ENCODE peak calls at places on chromosome 17, in seven cellular contexts. One of them, this sample, is unnamed.

GRCh38 chr17:74923538-74924249 is 379 bp upstream of the OTOP2 start:
- DNase-seq in posterior cingulate gyrus: peak
- DNase-seq in neural crest cell: peak
- DNase-seq in dermis microvascular lymphatic vessel endothelial cell: peak
- DNase-seq in substantia nigra: no peak
- DNase-seq in hippocampal formation: peak
- DNase-seq in stimulated activated effector memory CD8-positive, alpha-beta T cell treated with anti-CD3 and anti-CD28 coated beads, Interleukin-12 subunit alpha, Interleukin-12 subunit beta, amount 100 ng/mL, for 72 hours: peak
- DNase-seq in this sample: peak

GRCh38 chr17:72123496-72123963 is 2.7 kb downstream of the SOX9 start:
- DNase-seq in hippocampal formation: peak
- DNase-seq in dermis microvascular lymphatic vessel endothelial cell: no peak
- DNase-seq in substantia nigra: no peak
- DNase-seq in posterior cingulate gyrus: no peak
- DNase-seq in neural crest cell: no peak
- DNase-seq in stimulated activated effector memory CD8-positive, alpha-beta T cell treated with anti-CD3 and anti-CD28 coated beads, Interleukin-12 subunit alpha, Interleukin-12 subunit beta, amount 100 ng/mL, for 72 hours: no peak
- DNase-seq in this sample: no peak

GRCh38 chr17:79888009-79888540 is 48.8 kb upstream of the CBX4 start:
- DNase-seq in substantia nigra: no peak
- DNase-seq in hippocampal formation: no peak
- DNase-seq in stimulated activated effector memory CD8-positive, alpha-beta T cell treated with anti-CD3 and anti-CD28 coated beads, Interleukin-12 subunit alpha, Interleukin-12 subunit beta, amount 100 ng/mL, for 72 hours: no peak
- DNase-seq in neural crest cell: no peak
- DNase-seq in dermis microvascular lymphatic vessel endothelial cell: no peak
- DNase-seq in posterior cingulate gyrus: no peak
- DNase-seq in this sample: no peak

GRCh38 chr17:65459667-65460415 is 101.6 kb downstream of the AXIN2 start:
- DNase-seq in dermis microvascular lymphatic vessel endothelial cell: no peak
- DNase-seq in posterior cingulate gyrus: no peak
- DNase-seq in hippocampal formation: no peak
- DNase-seq in neural crest cell: no peak
- DNase-seq in substantia nigra: no peak
- DNase-seq in stimulated activated effector memory CD8-positive, alpha-beta T cell treated with anti-CD3 and anti-CD28 coated beads, Interleukin-12 subunit alpha, Interleukin-12 subunit beta, amount 100 ng/mL, for 72 hours: no peak
- DNase-seq in this sample: no peak

GRCh38 chr17:56823848-56824247 is 9.9 kb downstream of the C17orf67 start:
- DNase-seq in posterior cingulate gyrus: no peak
- DNase-seq in hippocampal formation: no peak
- DNase-seq in dermis microvascular lymphatic vessel endothelial cell: no peak
- DNase-seq in substantia nigra: no peak
- DNase-seq in stimulated activated effector memory CD8-positive, alpha-beta T cell treated with anti-CD3 and anti-CD28 coated beads, Interleukin-12 subunit alpha, Interleukin-12 subunit beta, amount 100 ng/mL, for 72 hours: no peak
- DNase-seq in neural crest cell: no peak
- DNase-seq in this sample: no peak

GRCh38 chr17:20203761-20204263 is 194.7 kb downstream of the SPECC1 start:
- DNase-seq in neural crest cell: no peak
- DNase-seq in dermis microvascular lymphatic vessel endothelial cell: no peak
- DNase-seq in posterior cingulate gyrus: no peak
- DNase-seq in hippocampal formation: no peak
- DNase-seq in stimulated activated effector memory CD8-positive, alpha-beta T cell treated with anti-CD3 and anti-CD28 coated beads, Interleukin-12 subunit alpha, Interleukin-12 subunit beta, amount 100 ng/mL, for 72 hours: no peak
- DNase-seq in substantia nigra: no peak
- DNase-seq in this sample: no peak

GRCh38 chr17:376936-377863 is 24.6 kb upstream of the RPH3AL start:
- DNase-seq in substantia nigra: no peak
- DNase-seq in neural crest cell: no peak
- DNase-seq in dermis microvascular lymphatic vessel endothelial cell: peak
- DNase-seq in hippocampal formation: no peak
- DNase-seq in stimulated activated effector memory CD8-positive, alpha-beta T cell treated with anti-CD3 and anti-CD28 coated beads, Interleukin-12 subunit alpha, Interleukin-12 subunit beta, amount 100 ng/mL, for 72 hours: no peak
- DNase-seq in posterior cingulate gyrus: no peak
- DNase-seq in this sample: peak

GRCh38 chr17:73610331-73610911 is 33.8 kb downstream of the SDK2 start:
- DNase-seq in posterior cingulate gyrus: no peak
- DNase-seq in neural crest cell: no peak
- DNase-seq in stimulated activated effector memory CD8-positive, alpha-beta T cell treated with anti-CD3 and anti-CD28 coated beads, Interleukin-12 subunit alpha, Interleukin-12 subunit beta, amount 100 ng/mL, for 72 hours: no peak
- DNase-seq in dermis microvascular lymphatic vessel endothelial cell: no peak
- DNase-seq in hippocampal formation: no peak
- DNase-seq in substantia nigra: no peak
- DNase-seq in this sample: no peak

GRCh38 chr17:11898526-11899235 is 98.6 kb downstream of the ZNF18 start:
- DNase-seq in substantia nigra: no peak
- DNase-seq in neural crest cell: no peak
- DNase-seq in dermis microvascular lymphatic vessel endothelial cell: no peak
- DNase-seq in posterior cingulate gyrus: no peak
- DNase-seq in stimulated activated effector memory CD8-positive, alpha-beta T cell treated with anti-CD3 and anti-CD28 coated beads, Interleukin-12 subunit alpha, Interleukin-12 subunit beta, amount 100 ng/mL, for 72 hours: no peak
- DNase-seq in hippocampal formation: no peak
- DNase-seq in this sample: no peak

GRCh38 chr17:78899361-78900260 is 3.4 kb downstream of the CEP295NL start:
- DNase-seq in posterior cingulate gyrus: no peak
- DNase-seq in substantia nigra: no peak
- DNase-seq in hippocampal formation: peak
- DNase-seq in dermis microvascular lymphatic vessel endothelial cell: no peak
- DNase-seq in neural crest cell: no peak
- DNase-seq in stimulated activated effector memory CD8-positive, alpha-beta T cell treated with anti-CD3 and anti-CD28 coated beads, Interleukin-12 subunit alpha, Interleukin-12 subunit beta, amount 100 ng/mL, for 72 hours: no peak
- DNase-seq in this sample: no peak

GRCh38 chr17:1390422-1391367 is 9.3 kb downstream of the YWHAE start:
- DNase-seq in stimulated activated effector memory CD8-positive, alpha-beta T cell treated with anti-CD3 and anti-CD28 coated beads, Interleukin-12 subunit alpha, Interleukin-12 subunit beta, amount 100 ng/mL, for 72 hours: no peak
- DNase-seq in hippocampal formation: no peak
- DNase-seq in substantia nigra: no peak
- DNase-seq in dermis microvascular lymphatic vessel endothelial cell: no peak
- DNase-seq in neural crest cell: no peak
- DNase-seq in posterior cingulate gyrus: no peak
- DNase-seq in this sample: no peak

GRCh38 chr17:29710891-29711418 is 88.2 kb upstream of the CORO6 start:
- DNase-seq in posterior cingulate gyrus: no peak
- DNase-seq in dermis microvascular lymphatic vessel endothelial cell: no peak
- DNase-seq in neural crest cell: no peak
- DNase-seq in stimulated activated effector memory CD8-positive, alpha-beta T cell treated with anti-CD3 and anti-CD28 coated beads, Interleukin-12 subunit alpha, Interleukin-12 subunit beta, amount 100 ng/mL, for 72 hours: no peak
- DNase-seq in substantia nigra: no peak
- DNase-seq in hippocampal formation: no peak
- DNase-seq in this sample: no peak

GRCh38 chr17:56834380-56835258 is 668 bp downstream of the DGKE start:
- DNase-seq in hippocampal formation: peak
- DNase-seq in stimulated activated effector memory CD8-positive, alpha-beta T cell treated with anti-CD3 and anti-CD28 coated beads, Interleukin-12 subunit alpha, Interleukin-12 subunit beta, amount 100 ng/mL, for 72 hours: peak
- DNase-seq in dermis microvascular lymphatic vessel endothelial cell: no peak
- DNase-seq in posterior cingulate gyrus: peak
- DNase-seq in neural crest cell: peak
- DNase-seq in substantia nigra: no peak
- DNase-seq in this sample: peak

GRCh38 chr17:39769974-39770587 is 32.3 kb downstream of the GRB7 start:
- DNase-seq in neural crest cell: no peak
- DNase-seq in dermis microvascular lymphatic vessel endothelial cell: no peak
- DNase-seq in posterior cingulate gyrus: peak
- DNase-seq in substantia nigra: no peak
- DNase-seq in hippocampal formation: no peak
- DNase-seq in stimulated activated effector memory CD8-positive, alpha-beta T cell treated with anti-CD3 and anti-CD28 coated beads, Interleukin-12 subunit alpha, Interleukin-12 subunit beta, amount 100 ng/mL, for 72 hours: peak
- DNase-seq in this sample: peak

GRCh38 chr17:38456031-38456815 is 28.0 kb downstream of the ARHGAP23 start:
- DNase-seq in hippocampal formation: no peak
- DNase-seq in posterior cingulate gyrus: no peak
- DNase-seq in stimulated activated effector memory CD8-positive, alpha-beta T cell treated with anti-CD3 and anti-CD28 coated beads, Interleukin-12 subunit alpha, Interleukin-12 subunit beta, amount 100 ng/mL, for 72 hours: no peak
- DNase-seq in neural crest cell: no peak
- DNase-seq in dermis microvascular lymphatic vessel endothelial cell: no peak
- DNase-seq in substantia nigra: no peak
- DNase-seq in this sample: no peak

GRCh38 chr17:17737938-17738894 is 57.0 kb downstream of the RAI1 start:
- DNase-seq in substantia nigra: no peak
- DNase-seq in posterior cingulate gyrus: no peak
- DNase-seq in neural crest cell: no peak
- DNase-seq in dermis microvascular lymphatic vessel endothelial cell: no peak
- DNase-seq in hippocampal formation: no peak
- DNase-seq in stimulated activated effector memory CD8-positive, alpha-beta T cell treated with anti-CD3 and anti-CD28 coated beads, Interleukin-12 subunit alpha, Interleukin-12 subunit beta, amount 100 ng/mL, for 72 hours: no peak
- DNase-seq in this sample: no peak

GRCh38 chr17:288802-289356 is 63.7 kb downstream of the RPH3AL start:
- DNase-seq in neural crest cell: no peak
- DNase-seq in dermis microvascular lymphatic vessel endothelial cell: no peak
- DNase-seq in hippocampal formation: no peak
- DNase-seq in posterior cingulate gyrus: peak
- DNase-seq in substantia nigra: no peak
- DNase-seq in stimulated activated effector memory CD8-positive, alpha-beta T cell treated with anti-CD3 and anti-CD28 coated beads, Interleukin-12 subunit alpha, Interleukin-12 subunit beta, amount 100 ng/mL, for 72 hours: no peak
- DNase-seq in this sample: no peak

GRCh38 chr17:49995055-49995738 is at the start of gene DLX3:
- DNase-seq in dermis microvascular lymphatic vessel endothelial cell: peak
- DNase-seq in substantia nigra: no peak
- DNase-seq in posterior cingulate gyrus: no peak
- DNase-seq in hippocampal formation: no peak
- DNase-seq in neural crest cell: peak
- DNase-seq in stimulated activated effector memory CD8-positive, alpha-beta T cell treated with anti-CD3 and anti-CD28 coated beads, Interleukin-12 subunit alpha, Interleukin-12 subunit beta, amount 100 ng/mL, for 72 hours: no peak
- DNase-seq in this sample: peak

GRCh38 chr17:75645889-75646625 is 12.8 kb downstream of the SMIM5 start:
- DNase-seq in stimulated activated effector memory CD8-positive, alpha-beta T cell treated with anti-CD3 and anti-CD28 coated beads, Interleukin-12 subunit alpha, Interleukin-12 subunit beta, amount 100 ng/mL, for 72 hours: no peak
- DNase-seq in neural crest cell: no peak
- DNase-seq in posterior cingulate gyrus: peak
- DNase-seq in dermis microvascular lymphatic vessel endothelial cell: peak
- DNase-seq in substantia nigra: peak
- DNase-seq in hippocampal formation: peak
- DNase-seq in this sample: no peak

GRCh38 chr17:237406-237955 is 56.0 kb upstream of the DOC2B start:
- DNase-seq in stimulated activated effector memory CD8-positive, alpha-beta T cell treated with anti-CD3 and anti-CD28 coated beads, Interleukin-12 subunit alpha, Interleukin-12 subunit beta, amount 100 ng/mL, for 72 hours: no peak
- DNase-seq in dermis microvascular lymphatic vessel endothelial cell: no peak
- DNase-seq in substantia nigra: no peak
- DNase-seq in hippocampal formation: no peak
- DNase-seq in posterior cingulate gyrus: no peak
- DNase-seq in neural crest cell: no peak
- DNase-seq in this sample: no peak

GRCh38 chr17:60615840-60616239 is 15.8 kb downstream of the PPM1D start:
- DNase-seq in neural crest cell: no peak
- DNase-seq in substantia nigra: no peak
- DNase-seq in dermis microvascular lymphatic vessel endothelial cell: no peak
- DNase-seq in stimulated activated effector memory CD8-positive, alpha-beta T cell treated with anti-CD3 and anti-CD28 coated beads, Interleukin-12 subunit alpha, Interleukin-12 subunit beta, amount 100 ng/mL, for 72 hours: no peak
- DNase-seq in posterior cingulate gyrus: no peak
- DNase-seq in hippocampal formation: no peak
- DNase-seq in this sample: no peak

GRCh38 chr17:72387487-72387886 is 266.7 kb downstream of the SOX9 start:
- DNase-seq in stimulated activated effector memory CD8-positive, alpha-beta T cell treated with anti-CD3 and anti-CD28 coated beads, Interleukin-12 subunit alpha, Interleukin-12 subunit beta, amount 100 ng/mL, for 72 hours: no peak
- DNase-seq in dermis microvascular lymphatic vessel endothelial cell: no peak
- DNase-seq in posterior cingulate gyrus: no peak
- DNase-seq in hippocampal formation: no peak
- DNase-seq in neural crest cell: no peak
- DNase-seq in substantia nigra: no peak
- DNase-seq in this sample: no peak

GRCh38 chr17:83079340-83079747 is at the start of gene METRNL:
- DNase-seq in posterior cingulate gyrus: peak
- DNase-seq in hippocampal formation: peak
- DNase-seq in substantia nigra: no peak
- DNase-seq in stimulated activated effector memory CD8-positive, alpha-beta T cell treated with anti-CD3 and anti-CD28 coated beads, Interleukin-12 subunit alpha, Interleukin-12 subunit beta, amount 100 ng/mL, for 72 hours: peak
- DNase-seq in neural crest cell: peak
- DNase-seq in dermis microvascular lymphatic vessel endothelial cell: no peak
- DNase-seq in this sample: peak

GRCh38 chr17:80752369-80752705 is 207.7 kb downstream of the RPTOR start:
- DNase-seq in neural crest cell: no peak
- DNase-seq in posterior cingulate gyrus: no peak
- DNase-seq in hippocampal formation: no peak
- DNase-seq in stimulated activated effector memory CD8-positive, alpha-beta T cell treated with anti-CD3 and anti-CD28 coated beads, Interleukin-12 subunit alpha, Interleukin-12 subunit beta, amount 100 ng/mL, for 72 hours: no peak
- DNase-seq in dermis microvascular lymphatic vessel endothelial cell: no peak
- DNase-seq in substantia nigra: no peak
- DNase-seq in this sample: no peak

GRCh38 chr17:72702136-72702735 is 390.3 kb downstream of the SLC39A11 start:
- DNase-seq in stimulated activated effector memory CD8-positive, alpha-beta T cell treated with anti-CD3 and anti-CD28 coated beads, Interleukin-12 subunit alpha, Interleukin-12 subunit beta, amount 100 ng/mL, for 72 hours: no peak
- DNase-seq in substantia nigra: no peak
- DNase-seq in posterior cingulate gyrus: no peak
- DNase-seq in neural crest cell: no peak
- DNase-seq in hippocampal formation: no peak
- DNase-seq in dermis microvascular lymphatic vessel endothelial cell: peak
- DNase-seq in this sample: no peak

GRCh38 chr17:41692722-41693521 is 4.2 kb downstream of the EIF1 start:
- DNase-seq in hippocampal formation: no peak
- DNase-seq in substantia nigra: no peak
- DNase-seq in dermis microvascular lymphatic vessel endothelial cell: no peak
- DNase-seq in stimulated activated effector memory CD8-positive, alpha-beta T cell treated with anti-CD3 and anti-CD28 coated beads, Interleukin-12 subunit alpha, Interleukin-12 subunit beta, amount 100 ng/mL, for 72 hours: peak
- DNase-seq in neural crest cell: no peak
- DNase-seq in posterior cingulate gyrus: no peak
- DNase-seq in this sample: no peak

GRCh38 chr17:3885970-3886369 is 6.9 kb downstream of the CAMKK1 start:
- DNase-seq in hippocampal formation: no peak
- DNase-seq in stimulated activated effector memory CD8-positive, alpha-beta T cell treated with anti-CD3 and anti-CD28 coated beads, Interleukin-12 subunit alpha, Interleukin-12 subunit beta, amount 100 ng/mL, for 72 hours: no peak
- DNase-seq in substantia nigra: no peak
- DNase-seq in dermis microvascular lymphatic vessel endothelial cell: no peak
- DNase-seq in neural crest cell: no peak
- DNase-seq in posterior cingulate gyrus: no peak
- DNase-seq in this sample: no peak

GRCh38 chr17:73770115-73770848 is 126.0 kb upstream of the SDK2 start:
- DNase-seq in dermis microvascular lymphatic vessel endothelial cell: peak
- DNase-seq in posterior cingulate gyrus: peak
- DNase-seq in substantia nigra: peak
- DNase-seq in stimulated activated effector memory CD8-positive, alpha-beta T cell treated with anti-CD3 and anti-CD28 coated beads, Interleukin-12 subunit alpha, Interleukin-12 subunit beta, amount 100 ng/mL, for 72 hours: no peak
- DNase-seq in neural crest cell: no peak
- DNase-seq in hippocampal formation: peak
- DNase-seq in this sample: peak

GRCh38 chr17:48612854-48613691 is 2.0 kb downstream of the HOXB8 start:
- DNase-seq in posterior cingulate gyrus: no peak
- DNase-seq in dermis microvascular lymphatic vessel endothelial cell: no peak
- DNase-seq in neural crest cell: no peak
- DNase-seq in hippocampal formation: no peak
- DNase-seq in substantia nigra: no peak
- DNase-seq in stimulated activated effector memory CD8-positive, alpha-beta T cell treated with anti-CD3 and anti-CD28 coated beads, Interleukin-12 subunit alpha, Interleukin-12 subunit beta, amount 100 ng/mL, for 72 hours: no peak
- DNase-seq in this sample: peak

GRCh38 chr17:48241131-48241591 is 133.6 kb downstream of the SNX11 start:
- DNase-seq in dermis microvascular lymphatic vessel endothelial cell: no peak
- DNase-seq in hippocampal formation: no peak
- DNase-seq in posterior cingulate gyrus: no peak
- DNase-seq in stimulated activated effector memory CD8-positive, alpha-beta T cell treated with anti-CD3 and anti-CD28 coated beads, Interleukin-12 subunit alpha, Interleukin-12 subunit beta, amount 100 ng/mL, for 72 hours: peak
- DNase-seq in substantia nigra: no peak
- DNase-seq in neural crest cell: no peak
- DNase-seq in this sample: no peak

GRCh38 chr17:35192708-35193107 is 1.5 kb downstream of the SLC35G3 start:
- DNase-seq in substantia nigra: no peak
- DNase-seq in neural crest cell: no peak
- DNase-seq in hippocampal formation: no peak
- DNase-seq in posterior cingulate gyrus: no peak
- DNase-seq in stimulated activated effector memory CD8-positive, alpha-beta T cell treated with anti-CD3 and anti-CD28 coated beads, Interleukin-12 subunit alpha, Interleukin-12 subunit beta, amount 100 ng/mL, for 72 hours: no peak
- DNase-seq in dermis microvascular lymphatic vessel endothelial cell: no peak
- DNase-seq in this sample: no peak

GRCh38 chr17:16649585-16649984 is 4.1 kb downstream of the ZNF624 start:
- DNase-seq in hippocampal formation: no peak
- DNase-seq in neural crest cell: no peak
- DNase-seq in posterior cingulate gyrus: no peak
- DNase-seq in substantia nigra: no peak
- DNase-seq in dermis microvascular lymphatic vessel endothelial cell: no peak
- DNase-seq in stimulated activated effector memory CD8-positive, alpha-beta T cell treated with anti-CD3 and anti-CD28 coated beads, Interleukin-12 subunit alpha, Interleukin-12 subunit beta, amount 100 ng/mL, for 72 hours: no peak
- DNase-seq in this sample: no peak

GRCh38 chr17:38444151-38444550 is 15.9 kb downstream of the ARHGAP23 start:
- DNase-seq in posterior cingulate gyrus: peak
- DNase-seq in substantia nigra: no peak
- DNase-seq in hippocampal formation: peak
- DNase-seq in dermis microvascular lymphatic vessel endothelial cell: no peak
- DNase-seq in stimulated activated effector memory CD8-positive, alpha-beta T cell treated with anti-CD3 and anti-CD28 coated beads, Interleukin-12 subunit alpha, Interleukin-12 subunit beta, amount 100 ng/mL, for 72 hours: peak
- DNase-seq in neural crest cell: peak
- DNase-seq in this sample: peak

GRCh38 chr17:76420356-76421053 is 32.4 kb downstream of the UBE2O start:
- DNase-seq in stimulated activated effector memory CD8-positive, alpha-beta T cell treated with anti-CD3 and anti-CD28 coated beads, Interleukin-12 subunit alpha, Interleukin-12 subunit beta, amount 100 ng/mL, for 72 hours: no peak
- DNase-seq in posterior cingulate gyrus: no peak
- DNase-seq in neural crest cell: no peak
- DNase-seq in hippocampal formation: no peak
- DNase-seq in dermis microvascular lymphatic vessel endothelial cell: no peak
- DNase-seq in substantia nigra: no peak
- DNase-seq in this sample: no peak

GRCh38 chr17:33012522-33013033 is 20.9 kb downstream of the SPACA3 start:
- DNase-seq in stimulated activated effector memory CD8-positive, alpha-beta T cell treated with anti-CD3 and anti-CD28 coated beads, Interleukin-12 subunit alpha, Interleukin-12 subunit beta, amount 100 ng/mL, for 72 hours: no peak
- DNase-seq in dermis microvascular lymphatic vessel endothelial cell: no peak
- DNase-seq in hippocampal formation: no peak
- DNase-seq in neural crest cell: no peak
- DNase-seq in substantia nigra: no peak
- DNase-seq in posterior cingulate gyrus: no peak
- DNase-seq in this sample: no peak

GRCh38 chr17:77935121-77935571 is 23.4 kb upstream of the TNRC6C start:
- DNase-seq in dermis microvascular lymphatic vessel endothelial cell: no peak
- DNase-seq in hippocampal formation: no peak
- DNase-seq in stimulated activated effector memory CD8-positive, alpha-beta T cell treated with anti-CD3 and anti-CD28 coated beads, Interleukin-12 subunit alpha, Interleukin-12 subunit beta, amount 100 ng/mL, for 72 hours: no peak
- DNase-seq in posterior cingulate gyrus: no peak
- DNase-seq in neural crest cell: no peak
- DNase-seq in substantia nigra: no peak
- DNase-seq in this sample: no peak